ENCODE peak calls at places on chromosome 15, in seven cellular contexts. I is T-cell; T is stimulated activated CD8-positive, alpha-beta memory T cell treated with anti-CD3 and anti-CD28 coated beads, Interleukin-2, amount 100 ng/mL, for 48 hours; V is SW480; Z is lower lobe of right lung; J is activated CD4-positive, alpha-beta memory T cell treated with anti-CD3 and anti-CD28 coated beads, Interleukin-2, amount 10 ng/mL, durations not matched to agents 7 days and 5 days; U is mesenteric fat pad. A is an unnamed sample.

GRCh38 chr15:82159922-82160321 is 102.6 kb downstream of the EFL1 start:
- DNase-seq in U (no peak), J (no peak), Z (no peak), V (no peak), I (no peak), T (no peak), A (no peak)

GRCh38 chr15:68596691-68597090 is 17.9 kb downstream of the CORO2B start:
- DNase-seq in Z (peak; percentile 24), T (no peak), I (no peak), U (no peak), V (no peak), J (no peak), A (no peak)

GRCh38 chr15:29451201-29451781 is 181.7 kb upstream of the NSMCE3 start:
- DNase-seq in V (peak; percentile 13), U (peak; percentile 82), I (no peak), Z (no peak), T (no peak), J (no peak), A (no peak)

GRCh38 chr15:90603893-90604292 is 74.2 kb downstream of the CRTC3 start:
- DNase-seq in V (no peak), J (peak; percentile 65), T (no peak), I (peak; percentile 60), U (no peak), Z (peak; percentile 69), A (no peak)

GRCh38 chr15:36882487-36883108 is 217.8 kb downstream of the MEIS2 start:
- DNase-seq in I (no peak), J (no peak), U (no peak), Z (no peak), T (no peak), V (no peak), A (no peak)

GRCh38 chr15:100899601-100900000 is 19.6 kb upstream of the LRRK1 start:
- DNase-seq in U (peak; percentile 28), Z (no peak), T (no peak), J (no peak), I (no peak), V (no peak), A (no peak)

GRCh38 chr15:100353469-100353868 is 11.7 kb upstream of the ADAMTS17 start:
- DNase-seq in V (no peak), J (no peak), Z (no peak), I (no peak), T (no peak), U (no peak), A (no peak)

GRCh38 chr15:65305776-65306175 is 1.3 kb downstream of the RNU5B-1 start:
- DNase-seq in V (no peak), J (no peak), Z (no peak), T (no peak), U (no peak), I (no peak), A (no peak)

GRCh38 chr15:89051875-89052274 is 36.4 kb upstream of the ABHD2 start:
- DNase-seq in Z (no peak), U (no peak), T (no peak), I (no peak), V (no peak), J (no peak), A (no peak)

GRCh38 chr15:62464705-62465104 is 299.6 kb upstream of the C2CD4B start:
- DNase-seq in T (no peak), I (no peak), J (no peak), Z (no peak), V (no peak), U (no peak), A (no peak)

GRCh38 chr15:29623240-29623639 is 199.0 kb downstream of the TJP1 start:
- DNase-seq in I (no peak), U (no peak), J (no peak), V (no peak), Z (no peak), T (no peak), A (no peak)

GRCh38 chr15:35932541-35932940 is 386.6 kb upstream of the DPH6 start:
- DNase-seq in T (no peak), U (no peak), Z (no peak), J (no peak), V (no peak), I (no peak), A (no peak)

GRCh38 chr15:74327756-74328155 is 39.7 kb downstream of the CYP11A1 start:
- DNase-seq in U (no peak), Z (no peak), J (no peak), V (no peak), T (no peak), I (no peak), A (no peak)

GRCh38 chr15:92277776-92278175 is 115.9 kb upstream of the ST8SIA2 start:
- DNase-seq in T (no peak), Z (peak; percentile 47), V (peak; percentile 47), U (no peak), J (no peak), I (no peak), A (no peak)

GRCh38 chr15:62212746-62213145 is 47.7 kb upstream of the C2CD4B start:
- DNase-seq in Z (no peak), T (no peak), J (peak; percentile 20), U (no peak), I (peak; percentile 2), V (no peak), A (no peak)

GRCh38 chr15:90044916-90045371 is 43.8 kb downstream of the ZNF710 start:
- DNase-seq in T (no peak), U (no peak), J (no peak), I (no peak), V (no peak), Z (no peak), A (no peak)

GRCh38 chr15:45442497-45443135 is 64.3 kb upstream of the GATM start:
- DNase-seq in V (no peak), T (no peak), U (no peak), I (no peak), J (no peak), Z (no peak), A (no peak)

GRCh38 chr15:60297047-60297446 is 100.7 kb downstream of the ANXA2 start:
- DNase-seq in I (no peak), U (no peak), J (no peak), T (no peak), Z (no peak), V (peak; percentile 9), A (no peak)

GRCh38 chr15:35320158-35320780 is 225.7 kb downstream of the DPH6 start:
- DNase-seq in I (no peak), V (no peak), T (no peak), U (no peak), J (no peak), Z (no peak), A (no peak)

GRCh38 chr15:89880727-89881126 is 13.1 kb downstream of the AP3S2 start:
- DNase-seq in T (no peak), U (no peak), Z (no peak), J (no peak), V (no peak), I (no peak), A (no peak)

GRCh38 chr15:89792106-89792805 is 16.1 kb downstream of the MESP2 start:
- DNase-seq in I (no peak), Z (no peak), T (no peak), U (no peak), J (no peak), V (no peak), A (no peak)

GRCh38 chr15:31498756-31499155 is 172.1 kb downstream of the KLF13 start:
- DNase-seq in V (no peak), I (no peak), T (no peak), U (no peak), Z (no peak), J (no peak), A (no peak)

GRCh38 chr15:70475921-70476320 is 287.4 kb downstream of the UACA start:
- DNase-seq in T (no peak), I (no peak), V (peak; percentile 39), Z (no peak), U (no peak), J (no peak), A (no peak)

A was measured in vagina.